ENCODE peak calls at places on chromosomes 7 and 10, in six cellular contexts. G, A, Q, L, C and Y are unnamed samples.

GRCh38 chr10:13527864-13528137 is 1.0 kb downstream of the BEND7 start:
- DNase-seq in G (no peak), A (no peak), Q (no peak), L (no peak), C (no peak), Y (no peak)

GRCh38 chr10:80694930-80695329 is 157.2 kb downstream of the SH2D4B start:
- DNase-seq in G (no peak), A (no peak), Q (no peak), L (no peak), C (no peak), Y (no peak)

GRCh38 chr10:47361293-47361692 is 13.1 kb downstream of the RBP3 start:
- DNase-seq in G (no peak), A (peak), Q (no peak), L (peak), C (peak), Y (peak)

GRCh38 chr10:88949912-88950664 is 2.5 kb downstream of the ACTA2 start:
- DNase-seq in G (no peak), A (no peak), Q (no peak), L (no peak), C (no peak), Y (no peak)

GRCh38 chr7:105788356-105788755 is 88.0 kb downstream of the ATXN7L1 start:
- DNase-seq in G (no peak), A (no peak), Q (no peak), L (no peak), C (no peak), Y (no peak)

GRCh38 chr7:50538478-50538877 is 26.7 kb downstream of the DDC start:
- DNase-seq in G (no peak), A (no peak), Q (no peak), L (no peak), C (no peak), Y (no peak)

GRCh38 chr10:112361951-112362770 is 11.8 kb upstream of the ACSL5 start:
- DNase-seq in G (peak), A (no peak), Q (no peak), L (peak), C (peak), Y (no peak)

GRCh38 chr10:114030140-114030539 is 13.5 kb upstream of the ADRB1 start:
- DNase-seq in G (no peak), A (no peak), Q (no peak), L (no peak), C (no peak), Y (no peak)

GRCh38 chr10:33722067-33722466 is 387.6 kb upstream of the NRP1 start:
- DNase-seq in G (no peak), A (no peak), Q (no peak), L (no peak), C (peak), Y (no peak)

GRCh38 chr7:140571537-140572122 is 69.0 kb downstream of the DENND2A start:
- DNase-seq in G (no peak), A (no peak), Q (no peak), L (no peak), C (peak), Y (no peak)

DNA sequence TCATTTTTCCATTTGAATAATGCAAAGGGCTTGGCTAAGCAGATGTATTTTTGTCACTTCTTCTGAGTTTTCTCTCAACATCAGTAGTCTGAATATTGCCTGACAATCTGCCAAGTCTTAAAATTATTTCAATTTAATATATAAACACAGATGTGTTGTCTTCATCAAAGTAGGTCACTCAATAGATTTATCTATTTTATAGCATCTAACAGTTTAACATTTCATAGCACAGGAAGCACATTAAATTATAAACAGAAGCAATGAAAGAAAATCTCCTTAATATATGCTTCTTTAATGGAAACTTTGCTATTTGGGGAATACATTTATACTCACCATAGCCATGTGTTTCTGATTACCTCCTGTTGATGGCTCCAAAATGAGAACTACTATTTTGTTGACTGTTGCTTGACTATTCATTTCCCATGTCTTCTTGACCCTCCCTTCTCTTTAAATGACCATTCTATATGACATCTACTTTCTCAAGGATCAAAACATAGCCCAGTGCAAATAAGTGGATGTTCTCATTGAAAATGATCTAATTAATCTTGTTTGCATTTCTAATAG is 4.6 kb downstream of the CPED1 start:
- DNase-seq in G (no peak), A (no peak), Q (no peak), L (no peak), C (peak), Y (no peak)
- TF ChIP-seq CTCF in G (no peak), A (no peak), Q (no peak), L (no peak), C (no peak), Y (no peak)

GRCh38 chr7:30625283-30625682 is 30.6 kb downstream of the GARS1 start:
- DNase-seq in G (no peak), A (no peak), Q (no peak), L (no peak), C (no peak), Y (no peak)
- TF ChIP-seq CTCF in G (no peak), A (peak), Q (no peak), L (no peak), C (no peak), Y (no peak)

GRCh38 chr7:34928052-34928451 is 109.2 kb downstream of the DPY19L1 start:
- DNase-seq in G (peak), A (peak), Q (no peak), L (peak), C (no peak), Y (peak)
- TF ChIP-seq CTCF in G (no peak), A (peak), Q (peak), L (peak), C (peak), Y (peak)

GRCh38 chr7:126803990-126804389 is 448.8 kb downstream of the GRM8 start:
- DNase-seq in G (no peak), A (peak), Q (no peak), L (no peak), C (no peak), Y (no peak)

GRCh38 chr7:126803060-126803665 is 449.6 kb downstream of the GRM8 start:
- DNase-seq in G (peak), A (peak), Q (peak), L (peak), C (peak), Y (peak)

GRCh38 chr7:126804604-126805003 is 448.1 kb downstream of the GRM8 start:
- DNase-seq in G (no peak), A (no peak), Q (no peak), L (no peak), C (no peak), Y (no peak)

GRCh38 chr7:126806614-126807013 is 446.1 kb downstream of the GRM8 start:
- DNase-seq in G (no peak), A (no peak), Q (no peak), L (no peak), C (no peak), Y (no peak)

GRCh38 chr7:126805351-126805750 is 447.4 kb downstream of the GRM8 start:
- DNase-seq in G (no peak), A (no peak), Q (no peak), L (no peak), C (no peak), Y (no peak)
- TF ChIP-seq CTCF in G (no peak), A (no peak), Q (no peak), L (no peak), C (no peak), Y (no peak)

GRCh38 chr7:151626422-151627115 is 106.9 kb upstream of the RHEB start:
- DNase-seq in G (peak), A (peak), Q (no peak), L (peak), C (no peak), Y (no peak)
- TF ChIP-seq CTCF in G (peak), A (peak), Q (peak), L (peak), C (peak), Y (peak)

DNA sequence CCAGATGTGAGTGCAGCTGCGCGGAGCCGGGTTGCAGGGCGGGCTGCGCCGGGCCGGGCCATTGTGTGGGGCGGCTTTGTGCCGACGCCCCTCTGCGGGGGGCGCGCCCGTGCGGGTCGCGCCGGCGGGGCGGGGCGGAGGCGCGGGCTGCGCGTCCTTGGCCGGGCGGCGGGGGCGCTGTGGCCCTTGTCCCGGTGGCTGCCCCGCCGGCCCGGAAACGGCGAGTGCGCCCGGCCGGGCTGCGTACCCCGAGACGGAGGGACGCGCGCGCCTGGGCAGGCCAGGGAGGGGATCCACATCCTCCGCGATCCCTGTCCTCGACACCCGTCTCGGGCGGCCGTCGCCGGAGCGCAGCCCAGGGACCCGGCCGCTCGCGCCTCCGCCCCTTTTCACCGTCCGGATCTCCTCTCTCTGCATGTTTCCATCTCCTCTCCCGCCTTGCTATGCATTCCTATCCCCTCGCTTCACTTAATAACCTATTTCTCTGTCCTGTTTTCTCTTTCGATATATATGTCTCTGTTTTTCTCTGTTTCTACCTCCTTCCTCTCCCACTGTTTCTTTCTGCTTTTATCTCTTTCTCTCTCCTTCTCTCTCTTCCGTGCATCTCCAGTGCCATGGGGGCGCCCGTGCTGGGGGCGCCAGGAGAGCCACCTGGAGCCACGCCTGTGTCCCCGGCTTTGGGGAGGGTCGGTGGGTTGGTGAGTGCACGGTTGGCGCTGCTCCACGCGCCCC is 765 bp downstream of the PFKFB3 start:
- DNase-seq in G (peak), A (peak), Q (no peak), L (peak), C (peak), Y (peak)
- TF ChIP-seq CTCF in G (peak), A (no peak), Q (peak), L (peak), C (peak), Y (peak)

GRCh38 chr7:127629268-127629854 is 11.4 kb upstream of the PAX4 start:
- DNase-seq in G (no peak), A (peak), Q (no peak), L (no peak), C (no peak), Y (peak)
- TF ChIP-seq CTCF in G (peak), A (peak), Q (peak), L (no peak), C (peak), Y (peak)

DNA sequence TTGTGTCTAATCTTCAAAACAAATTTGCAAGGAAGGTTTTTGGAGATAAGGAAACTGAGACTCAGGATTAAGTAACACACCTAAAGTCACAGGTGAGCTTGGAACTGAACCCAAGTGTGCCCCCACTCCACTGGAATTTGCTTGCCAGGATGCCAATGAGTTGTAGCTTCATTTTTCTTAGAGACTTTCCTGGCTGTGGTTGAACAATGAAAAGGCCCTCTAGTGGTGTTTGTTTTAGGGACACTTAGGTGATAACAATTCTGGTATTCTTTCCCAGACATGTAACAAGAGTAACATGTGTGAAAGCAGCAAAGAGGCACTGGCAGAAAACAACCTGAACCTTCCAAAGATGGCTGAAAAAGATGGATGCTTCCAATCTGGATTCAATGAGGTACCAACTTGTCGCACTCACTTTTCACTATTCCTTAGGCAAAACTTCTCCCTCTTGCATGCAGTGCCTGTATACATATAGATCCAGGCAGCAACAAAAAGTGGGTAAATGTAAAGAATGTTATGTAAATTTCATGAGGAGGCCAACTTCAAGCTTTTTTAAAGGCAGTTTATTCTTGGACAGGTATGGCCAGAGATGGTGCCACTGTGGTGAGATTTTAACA is 1.5 kb downstream of the IL6 start:
- DNase-seq in G (no peak), A (no peak), Q (no peak), L (no peak), C (peak), Y (no peak)
- TF ChIP-seq CTCF in G (peak), A (peak), Q (peak), L (peak), C (peak), Y (peak)

DNA sequence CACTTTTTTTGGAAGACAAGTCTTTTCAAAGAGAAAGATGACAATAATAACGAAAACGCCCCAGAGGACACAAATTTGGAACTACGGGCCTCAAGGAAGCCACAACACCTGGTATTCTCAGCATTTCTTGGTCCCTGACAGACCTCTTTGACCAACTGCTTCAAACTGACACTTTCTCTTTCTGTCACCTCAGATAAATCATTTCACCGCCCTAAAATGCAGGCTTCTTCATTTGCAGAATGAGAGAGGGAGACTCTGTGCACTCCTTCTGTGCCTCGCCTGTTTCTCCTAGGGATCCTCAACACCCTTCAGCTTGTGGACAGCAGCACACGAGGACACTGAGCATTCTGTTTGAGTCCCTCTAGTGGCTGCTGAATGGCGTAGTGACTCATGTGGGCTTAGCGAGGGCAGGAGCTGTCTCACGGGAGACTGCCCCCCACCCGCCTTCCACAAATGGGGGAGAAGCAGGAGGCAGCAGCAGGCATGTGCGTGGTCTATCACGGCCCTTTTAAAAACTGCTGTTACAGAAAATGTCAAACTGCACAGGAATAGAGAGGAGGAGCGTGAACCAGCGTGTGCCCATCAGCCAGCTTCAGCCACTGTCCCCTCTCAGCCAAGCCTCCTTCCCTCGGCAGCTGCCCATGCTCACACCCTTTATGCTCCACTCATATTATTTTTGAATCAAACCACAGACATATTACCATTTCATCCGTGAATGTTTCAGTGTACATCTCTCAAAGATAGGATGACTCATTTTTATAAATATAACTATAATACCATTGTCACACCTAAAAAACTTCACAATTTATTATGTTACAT is 41.4 kb downstream of the GSDME start:
- DNase-seq in G (no peak), A (peak), Q (peak), L (peak), C (peak), Y (no peak)
- TF ChIP-seq CTCF in G (peak), A (peak), Q (peak), L (peak), C (peak), Y (peak)